ENCODE peak calls at places on chromosomes 6 and 20, in six cellular contexts. One of them, this sample, is unnamed.

GRCh38 chr6:162706236-162706635 is 21.3 kb downstream of the PRKN start:
- DNase-seq in choroid plexus epithelial cell: peak
- DNase-seq in GM12865: no peak
- DNase-seq in WERI-Rb-1: no peak
- DNase-seq in cardiac fibroblast: peak
- DNase-seq in HAP-1: peak
- DNase-seq in this sample: peak

GRCh38 chr6:11805259-11806053 is 26.9 kb upstream of the ADTRP start:
- DNase-seq in cardiac fibroblast: no peak
- DNase-seq in GM12865: no peak
- DNase-seq in HAP-1: no peak
- DNase-seq in WERI-Rb-1: peak
- DNase-seq in choroid plexus epithelial cell: no peak
- DNase-seq in this sample: peak

GRCh38 chr20:33664762-33665144 is 2.0 kb upstream of the ACTL10 start:
- DNase-seq in HAP-1: no peak
- DNase-seq in GM12865: no peak
- DNase-seq in WERI-Rb-1: no peak
- DNase-seq in cardiac fibroblast: no peak
- DNase-seq in choroid plexus epithelial cell: no peak
- DNase-seq in this sample: no peak

GRCh38 chr6:90811596-90812226 is 224.8 kb upstream of the MAP3K7 start:
- DNase-seq in choroid plexus epithelial cell: no peak
- DNase-seq in cardiac fibroblast: no peak
- DNase-seq in GM12865: no peak
- DNase-seq in WERI-Rb-1: no peak
- DNase-seq in HAP-1: no peak
- DNase-seq in this sample: no peak

GRCh38 chr6:69729870-69730449 is 66.8 kb downstream of the LMBRD1 start:
- DNase-seq in GM12865: no peak
- DNase-seq in cardiac fibroblast: peak
- DNase-seq in WERI-Rb-1: no peak
- DNase-seq in choroid plexus epithelial cell: peak
- DNase-seq in HAP-1: no peak
- DNase-seq in this sample: no peak

GRCh38 chr20:13862245-13862644 is 77.4 kb downstream of the NDUFAF5 start:
- DNase-seq in cardiac fibroblast: no peak
- DNase-seq in HAP-1: no peak
- DNase-seq in choroid plexus epithelial cell: no peak
- DNase-seq in GM12865: no peak
- DNase-seq in WERI-Rb-1: no peak
- DNase-seq in this sample: no peak

GRCh38 chr6:160523223-160523622 is 140.9 kb downstream of the LPA start:
- DNase-seq in HAP-1: no peak
- DNase-seq in choroid plexus epithelial cell: no peak
- DNase-seq in GM12865: peak
- DNase-seq in cardiac fibroblast: no peak
- DNase-seq in WERI-Rb-1: no peak
- DNase-seq in this sample: no peak

GRCh38 chr6:70686548-70687133 is 19.0 kb downstream of the SMAP1 start:
- DNase-seq in GM12865: peak
- DNase-seq in choroid plexus epithelial cell: peak
- DNase-seq in WERI-Rb-1: no peak
- DNase-seq in HAP-1: peak
- DNase-seq in cardiac fibroblast: peak
- DNase-seq in this sample: no peak

GRCh38 chr6:15443119-15443518 is 197.2 kb downstream of the JARID2 start:
- DNase-seq in HAP-1: no peak
- DNase-seq in GM12865: no peak
- DNase-seq in cardiac fibroblast: peak
- DNase-seq in choroid plexus epithelial cell: peak
- DNase-seq in WERI-Rb-1: no peak
- DNase-seq in this sample: no peak

GRCh38 chr6:89986650-89987074 is 92.4 kb downstream of the GJA10 start:
- DNase-seq in GM12865: no peak
- DNase-seq in WERI-Rb-1: no peak
- DNase-seq in cardiac fibroblast: peak
- DNase-seq in choroid plexus epithelial cell: peak
- DNase-seq in HAP-1: no peak
- DNase-seq in this sample: no peak

DNA sequence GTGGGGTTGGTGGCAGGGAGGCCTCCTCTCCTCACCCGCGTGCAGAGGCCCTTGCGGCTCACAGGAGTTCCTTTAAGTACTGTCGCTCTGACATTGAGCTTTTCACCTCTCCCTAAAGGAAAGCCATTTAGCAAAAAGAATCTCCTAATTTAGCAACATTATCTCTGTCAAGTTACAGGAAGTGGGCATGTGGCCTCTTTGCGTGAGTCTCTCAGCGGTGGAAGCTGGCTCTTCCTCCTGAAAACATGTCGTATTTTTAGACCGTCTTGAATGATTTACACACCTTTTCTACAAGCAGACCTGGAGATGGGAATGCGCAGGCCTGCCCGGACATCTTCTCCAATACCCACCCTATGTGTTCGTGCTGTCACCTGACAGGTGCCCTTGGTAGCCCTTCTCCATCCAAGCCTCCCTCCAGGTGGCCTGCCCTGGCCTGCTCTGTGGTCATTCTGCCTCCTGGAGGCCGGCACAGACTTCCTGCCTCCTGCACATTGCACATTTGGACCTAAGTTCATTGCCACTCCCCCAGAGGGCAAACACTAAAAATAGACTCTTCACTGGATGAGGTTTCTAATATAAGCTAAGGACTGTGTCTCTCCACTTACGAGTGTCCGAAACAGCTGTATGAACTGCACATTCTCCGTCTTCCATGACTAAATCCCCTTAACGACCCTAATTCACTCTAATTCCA is 18.5 kb upstream of the PHACTR3 start:
- DNase-seq in GM12865: no peak
- DNase-seq in choroid plexus epithelial cell: no peak
- DNase-seq in WERI-Rb-1: no peak
- DNase-seq in HAP-1: no peak
- DNase-seq in cardiac fibroblast: no peak
- DNase-seq in this sample: no peak
- H3K4me3 ChIP-seq in GM12865: no peak
- H3K4me3 ChIP-seq in choroid plexus epithelial cell: no peak
- H3K4me3 ChIP-seq in WERI-Rb-1: no peak
- H3K4me3 ChIP-seq in HAP-1: no peak
- H3K4me3 ChIP-seq in cardiac fibroblast: no peak
- H3K4me3 ChIP-seq in this sample: no peak

GRCh38 chr6:36198986-36199385 is 2.4 kb downstream of the BRPF3 start:
- DNase-seq in HAP-1: no peak
- DNase-seq in choroid plexus epithelial cell: no peak
- DNase-seq in cardiac fibroblast: no peak
- DNase-seq in GM12865: no peak
- DNase-seq in WERI-Rb-1: no peak
- DNase-seq in this sample: no peak

GRCh38 chr6:36202101-36202500 is 5.6 kb downstream of the BRPF3 start:
- DNase-seq in WERI-Rb-1: peak
- DNase-seq in HAP-1: no peak
- DNase-seq in choroid plexus epithelial cell: no peak
- DNase-seq in GM12865: no peak
- DNase-seq in cardiac fibroblast: no peak
- DNase-seq in this sample: no peak

GRCh38 chr6:36200154-36200891 is 3.8 kb downstream of the BRPF3 start:
- DNase-seq in GM12865: no peak
- DNase-seq in cardiac fibroblast: no peak
- DNase-seq in choroid plexus epithelial cell: no peak
- DNase-seq in WERI-Rb-1: no peak
- DNase-seq in HAP-1: no peak
- DNase-seq in this sample: no peak

GRCh38 chr6:36201612-36202011 is 5.1 kb downstream of the BRPF3 start:
- DNase-seq in choroid plexus epithelial cell: no peak
- DNase-seq in GM12865: no peak
- DNase-seq in cardiac fibroblast: no peak
- DNase-seq in HAP-1: no peak
- DNase-seq in WERI-Rb-1: no peak
- DNase-seq in this sample: no peak

GRCh38 chr6:36200998-36201596 is 4.6 kb downstream of the BRPF3 start:
- DNase-seq in choroid plexus epithelial cell: no peak
- DNase-seq in GM12865: no peak
- DNase-seq in cardiac fibroblast: no peak
- DNase-seq in HAP-1: no peak
- DNase-seq in WERI-Rb-1: no peak
- DNase-seq in this sample: no peak
- H3K4me3 ChIP-seq in choroid plexus epithelial cell: no peak
- H3K4me3 ChIP-seq in GM12865: no peak
- H3K4me3 ChIP-seq in cardiac fibroblast: no peak
- H3K4me3 ChIP-seq in HAP-1: no peak
- H3K4me3 ChIP-seq in WERI-Rb-1: no peak
- H3K4me3 ChIP-seq in this sample: no peak

GRCh38 chr20:51303731-51304670 is 238.5 kb downstream of the NFATC2 start:
- DNase-seq in choroid plexus epithelial cell: no peak
- DNase-seq in GM12865: no peak
- DNase-seq in WERI-Rb-1: no peak
- DNase-seq in HAP-1: no peak
- DNase-seq in cardiac fibroblast: no peak
- DNase-seq in this sample: no peak

GRCh38 chr20:51299413-51299812 is 243.1 kb downstream of the NFATC2 start:
- DNase-seq in cardiac fibroblast: no peak
- DNase-seq in HAP-1: no peak
- DNase-seq in choroid plexus epithelial cell: no peak
- DNase-seq in WERI-Rb-1: no peak
- DNase-seq in GM12865: no peak
- DNase-seq in this sample: no peak

GRCh38 chr20:51298141-51298540 is 244.4 kb downstream of the NFATC2 start:
- DNase-seq in cardiac fibroblast: no peak
- DNase-seq in choroid plexus epithelial cell: no peak
- DNase-seq in GM12865: no peak
- DNase-seq in WERI-Rb-1: no peak
- DNase-seq in HAP-1: no peak
- DNase-seq in this sample: no peak

GRCh38 chr20:51300104-51300503 is 242.4 kb downstream of the NFATC2 start:
- DNase-seq in WERI-Rb-1: no peak
- DNase-seq in cardiac fibroblast: no peak
- DNase-seq in choroid plexus epithelial cell: no peak
- DNase-seq in GM12865: no peak
- DNase-seq in HAP-1: no peak
- DNase-seq in this sample: no peak

DNA sequence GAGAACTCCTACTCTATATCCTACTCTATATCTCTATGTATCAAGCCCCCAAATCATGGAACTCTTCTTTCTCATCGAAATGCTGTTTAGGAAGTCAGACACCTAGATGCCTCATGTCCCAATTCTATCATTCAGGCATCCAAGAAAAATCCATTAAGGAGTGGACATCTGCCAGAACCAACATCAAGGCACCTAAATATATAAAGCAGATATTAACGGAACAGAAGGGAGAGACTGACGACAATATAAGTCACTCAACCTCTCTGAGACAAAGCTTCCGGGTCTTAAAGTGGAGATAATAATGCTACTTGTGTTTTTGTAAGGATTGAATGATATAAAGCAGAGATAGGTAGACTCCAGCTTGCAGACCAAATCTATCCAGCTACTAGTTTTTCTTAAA is 241.5 kb downstream of the NFATC2 start:
- DNase-seq in WERI-Rb-1: no peak
- DNase-seq in cardiac fibroblast: no peak
- DNase-seq in GM12865: no peak
- DNase-seq in HAP-1: no peak
- DNase-seq in choroid plexus epithelial cell: no peak
- DNase-seq in this sample: no peak
- H3K4me3 ChIP-seq in WERI-Rb-1: no peak
- H3K4me3 ChIP-seq in cardiac fibroblast: no peak
- H3K4me3 ChIP-seq in GM12865: no peak
- H3K4me3 ChIP-seq in HAP-1: no peak
- H3K4me3 ChIP-seq in choroid plexus epithelial cell: no peak
- H3K4me3 ChIP-seq in this sample: no peak

GRCh38 chr6:20458051-20458894 is 56.6 kb downstream of the E2F3 start:
- DNase-seq in HAP-1: no peak
- DNase-seq in choroid plexus epithelial cell: no peak
- DNase-seq in WERI-Rb-1: no peak
- DNase-seq in GM12865: no peak
- DNase-seq in cardiac fibroblast: no peak
- DNase-seq in this sample: no peak
- H3K4me3 ChIP-seq in HAP-1: no peak
- H3K4me3 ChIP-seq in choroid plexus epithelial cell: no peak
- H3K4me3 ChIP-seq in WERI-Rb-1: no peak
- H3K4me3 ChIP-seq in GM12865: no peak
- H3K4me3 ChIP-seq in cardiac fibroblast: no peak
- H3K4me3 ChIP-seq in this sample: no peak

GRCh38 chr6:28812778-28813569 is 110.8 kb downstream of the TRIM27 start:
- DNase-seq in choroid plexus epithelial cell: no peak
- DNase-seq in WERI-Rb-1: no peak
- DNase-seq in HAP-1: no peak
- DNase-seq in cardiac fibroblast: no peak
- DNase-seq in GM12865: no peak
- DNase-seq in this sample: no peak

GRCh38 chr6:28816909-28817807 is 106.6 kb downstream of the TRIM27 start:
- DNase-seq in cardiac fibroblast: peak
- DNase-seq in GM12865: peak
- DNase-seq in WERI-Rb-1: peak
- DNase-seq in choroid plexus epithelial cell: peak
- DNase-seq in HAP-1: peak
- DNase-seq in this sample: no peak

GRCh38 chr6:28811873-28812272 is 111.9 kb downstream of the TRIM27 start:
- DNase-seq in WERI-Rb-1: no peak
- DNase-seq in choroid plexus epithelial cell: peak
- DNase-seq in GM12865: peak
- DNase-seq in cardiac fibroblast: peak
- DNase-seq in HAP-1: peak
- DNase-seq in this sample: no peak

GRCh38 chr6:28816339-28816908 is 107.4 kb downstream of the TRIM27 start:
- DNase-seq in WERI-Rb-1: no peak
- DNase-seq in cardiac fibroblast: no peak
- DNase-seq in GM12865: no peak
- DNase-seq in HAP-1: peak
- DNase-seq in choroid plexus epithelial cell: no peak
- DNase-seq in this sample: no peak

GRCh38 chr6:28814032-28814976 is 109.5 kb downstream of the TRIM27 start:
- DNase-seq in HAP-1: no peak
- DNase-seq in GM12865: no peak
- DNase-seq in choroid plexus epithelial cell: no peak
- DNase-seq in cardiac fibroblast: no peak
- DNase-seq in WERI-Rb-1: no peak
- DNase-seq in this sample: no peak
- H3K4me3 ChIP-seq in HAP-1: no peak
- H3K4me3 ChIP-seq in GM12865: no peak
- H3K4me3 ChIP-seq in choroid plexus epithelial cell: peak
- H3K4me3 ChIP-seq in cardiac fibroblast: peak
- H3K4me3 ChIP-seq in WERI-Rb-1: no peak
- H3K4me3 ChIP-seq in this sample: no peak

This sample was measured in transverse colon.